ENCODE peak calls at places on chromosomes 4 and X, in six cellular contexts. C is adipocyte, O is upper lobe of right lung, L is HT1080, S is RWPE2, N is right lobe of liver. A is an unnamed sample.
A peak's percentile ranks its signal among the peaks of the same experiment; 100 is the strongest.

GRCh38 chr4:82787342-82787741 is 11.3 kb downstream of the SCD5 start:
- DNase-seq in C (no peak), O (no peak), L (peak; percentile 50), S (no peak), N (no peak), A (no peak)

GRCh38 chrX:19774905-19775304 is 112.5 kb downstream of the SH3KBP1 start:
- DNase-seq in C (no peak), O (no peak), L (no peak), S (no peak), N (no peak), A (no peak)

GRCh38 chrX:17689971-17690409 is 47.3 kb upstream of the SCML1 start:
- DNase-seq in C (peak; percentile 87), O (no peak), L (peak; percentile 26), S (no peak), N (no peak), A (peak; percentile 72)

GRCh38 chr4:83075271-83075670 is 39.3 kb downstream of the PLAC8 start:
- DNase-seq in C (no peak), O (no peak), L (no peak), S (no peak), N (no peak), A (no peak)

GRCh38 chr4:107592518-107592917 is 127.5 kb downstream of the PAPSS1 start:
- DNase-seq in C (no peak), O (no peak), L (no peak), S (no peak), N (no peak), A (no peak)

GRCh38 chr4:151744614-151745013 is 16.2 kb downstream of the GATB start:
- DNase-seq in C (peak; percentile 62), O (no peak), L (peak; percentile 96), S (no peak), N (no peak), A (peak; percentile 89)

GRCh38 chrX:71095971-71096701 is 485 bp downstream of the FOXO4 start:
- DNase-seq in C (no peak), O (no peak), L (peak; percentile 25), S (no peak), N (no peak), A (no peak)

GRCh38 chrX:138945219-138945618 is 233.7 kb upstream of the FGF13 start:
- DNase-seq in C (no peak), O (no peak), L (peak; percentile 47), S (no peak), N (no peak), A (no peak)

GRCh38 chrX:7119927-7120577 is 27.5 kb upstream of the STS start:
- DNase-seq in C (no peak), O (no peak), L (no peak), S (no peak), N (no peak), A (no peak)

GRCh38 chrX:70664726-70665125 is 220.1 kb downstream of the DLG3 start:
- DNase-seq in C (peak; percentile 67), O (no peak), L (peak; percentile 7), S (no peak), N (no peak), A (peak; percentile 43)

GRCh38 chr4:83114576-83114975 is at the start of gene PLAC8:
- DNase-seq in C (no peak), O (no peak), L (no peak), S (no peak), N (no peak), A (no peak)

GRCh38 chr4:180106122-180106521 is 2137.1 kb upstream of the TENM3 start:
- DNase-seq in C (peak; percentile 48), O (no peak), L (no peak), S (no peak), N (no peak), A (no peak)

GRCh38 chr4:64079316-64079715 is 329.9 kb downstream of the TECRL start:
- DNase-seq in C (no peak), O (no peak), L (peak; percentile 51), S (no peak), N (no peak), A (no peak)

GRCh38 chrX:152197425-152197824 is 59.0 kb upstream of the MAGEA10 start:
- DNase-seq in C (no peak), O (no peak), L (no peak), S (no peak), N (no peak), A (no peak)

GRCh38 chr4:7475207-7475606 is 40.5 kb upstream of the PSAPL1 start:
- DNase-seq in C (no peak), O (no peak), L (no peak), S (no peak), N (no peak), A (no peak)

GRCh38 chr4:5710065-5710961 is 688 bp upstream of the EVC start:
- DNase-seq in C (peak; percentile 62), O (no peak), L (no peak), S (no peak), N (no peak), A (no peak)

GRCh38 chr4:76504613-76505465 is 69.8 kb downstream of the SHROOM3 start:
- DNase-seq in C (peak; percentile 84), O (no peak), L (peak; percentile 35), S (no peak), N (no peak), A (peak; percentile 79)

GRCh38 chr4:89273741-89274141 is 33.9 kb downstream of the GPRIN3 start:
- DNase-seq in C (no peak), O (no peak), L (no peak), S (no peak), N (no peak), A (no peak)

GRCh38 chr4:136412708-136413107 is 1119.6 kb downstream of the PCDH18 start:
- DNase-seq in C (peak; percentile 63), O (no peak), L (peak; percentile 47), S (no peak), N (no peak), A (peak; percentile 70)

GRCh38 chr4:105092768-105093167 is 53.9 kb upstream of the TET2 start:
- DNase-seq in C (no peak), O (no peak), L (peak; percentile 84), S (no peak), N (no peak), A (peak; percentile 87)

GRCh38 chr4:134812611-134813010 is 611.0 kb upstream of the PABPC4L start:
- DNase-seq in C (peak; percentile 79), O (no peak), L (no peak), S (no peak), N (no peak), A (no peak)

GRCh38 chrX:39705299-39705698 is 392.5 kb downstream of the BCOR start:
- DNase-seq in C (peak; percentile 77), O (peak; percentile 83), L (peak; percentile 74), S (peak; percentile 58), N (peak; percentile 84), A (peak; percentile 92)

GRCh38 chr4:83852085-83852451 is 316.2 kb downstream of the GPAT3 start:
- DNase-seq in C (peak; percentile 71), O (no peak), L (peak; percentile 83), S (no peak), N (no peak), A (peak; percentile 54)

GRCh38 chr4:5882947-5883346 is 9.9 kb downstream of the CRMP1 start:
- DNase-seq in C (no peak), O (no peak), L (no peak), S (no peak), N (no peak), A (no peak)

GRCh38 chr4:87050596-87050995 is 115.8 kb downstream of the AFF1 start:
- DNase-seq in C (no peak), O (no peak), L (no peak), S (no peak), N (no peak), A (no peak)

GRCh38 chrX:85244411-85245210 is 820 bp downstream of the ZNF711 start:
- DNase-seq in C (peak; percentile 45), O (peak; percentile 46), L (peak; percentile 1), S (no peak), N (peak; percentile 9), A (peak; percentile 20)

GRCh38 chr4:152780267-152780811 is 585 bp downstream of the ARFIP1 start:
- DNase-seq in C (peak; percentile 59), O (no peak), L (no peak), S (no peak), N (no peak), A (peak; percentile 38)

GRCh38 chrX:38061335-38061734 is 55.0 kb downstream of the SYTL5 start:
- DNase-seq in C (peak; percentile 19), O (no peak), L (peak; percentile 74), S (no peak), N (no peak), A (peak; percentile 20)

GRCh38 chrX:19649227-19650009 is 134.1 kb upstream of the MAP3K15 start:
- DNase-seq in C (peak; percentile 69), O (no peak), L (peak; percentile 56), S (no peak), N (no peak), A (peak; percentile 53)

GRCh38 chr4:6655924-6656323 is 15.4 kb downstream of the MRFAP1 start:
- DNase-seq in C (no peak), O (no peak), L (no peak), S (no peak), N (no peak), A (no peak)

GRCh38 chrX:78708171-78708570 is 39.3 kb upstream of the LPAR4 start:
- DNase-seq in C (peak; percentile 39), O (no peak), L (peak; percentile 27), S (no peak), N (no peak), A (peak; percentile 53)

GRCh38 chrX:86964321-86964720 is 553.3 kb upstream of the KLHL4 start:
- DNase-seq in C (no peak), O (no peak), L (no peak), S (no peak), N (no peak), A (no peak)

GRCh38 chrX:54171527-54171926 is 11.5 kb downstream of the FAM120C start:
- DNase-seq in C (peak; percentile 80), O (no peak), L (no peak), S (no peak), N (no peak), A (peak; percentile 53)

GRCh38 chr4:3875466-3875865 is 109.3 kb downstream of the ADRA2C start:
- DNase-seq in C (no peak), O (no peak), L (no peak), S (peak; percentile 29), N (no peak), A (no peak)

GRCh38 chr4:123488916-123489315 is 92.3 kb downstream of the SPRY1 start:
- DNase-seq in C (peak; percentile 52), O (no peak), L (peak; percentile 88), S (no peak), N (no peak), A (peak; percentile 64)

GRCh38 chrX:135438734-135439043 is 16.9 kb downstream of the SMIM10L2A start:
- DNase-seq in C (no peak), O (no peak), L (no peak), S (no peak), N (no peak), A (no peak)

GRCh38 chrX:73455171-73455570 is 8.3 kb downstream of the CDX4 start:
- DNase-seq in C (no peak), O (no peak), L (no peak), S (no peak), N (no peak), A (no peak)

GRCh38 chrX:64093761-64094160 is 111.7 kb downstream of the AMER1 start:
- DNase-seq in C (peak; percentile 54), O (no peak), L (peak; percentile 7), S (no peak), N (no peak), A (peak; percentile 7)